ENCODE peak calls at places on chromosomes 5 and 9, in four cellular contexts. One of them, this sample, is unnamed.

GRCh38 chr9:113231701-113232100 is 10.4 kb downstream of the SLC31A1 start:
- DNase-seq in heart left ventricle: no peak
- DNase-seq in stimulated activated CD4-positive, alpha-beta T cell treated with anti-CD3 and anti-CD28 coated beads, Interleukin-1b, Interleukin-23, amount 100 ng/mL, for 24 hours: no peak
- DNase-seq in activated T-cell treated with anti-CD3 and anti-CD28 coated beads for 1 hour: no peak
- DNase-seq in this sample: no peak

GRCh38 chr5:122599000-122599399 is 175.9 kb upstream of the SNX2 start:
- DNase-seq in activated T-cell treated with anti-CD3 and anti-CD28 coated beads for 1 hour: no peak
- DNase-seq in stimulated activated CD4-positive, alpha-beta T cell treated with anti-CD3 and anti-CD28 coated beads, Interleukin-1b, Interleukin-23, amount 100 ng/mL, for 24 hours: no peak
- DNase-seq in heart left ventricle: no peak
- DNase-seq in this sample: no peak

GRCh38 chr9:105479846-105480245 is 32.0 kb downstream of the FSD1L start:
- DNase-seq in activated T-cell treated with anti-CD3 and anti-CD28 coated beads for 1 hour: no peak
- DNase-seq in heart left ventricle: no peak
- DNase-seq in stimulated activated CD4-positive, alpha-beta T cell treated with anti-CD3 and anti-CD28 coated beads, Interleukin-1b, Interleukin-23, amount 100 ng/mL, for 24 hours: no peak
- DNase-seq in this sample: peak

GRCh38 chr9:127769985-127770904 is 8.2 kb downstream of the SH2D3C start:
- DNase-seq in activated T-cell treated with anti-CD3 and anti-CD28 coated beads for 1 hour: no peak
- DNase-seq in stimulated activated CD4-positive, alpha-beta T cell treated with anti-CD3 and anti-CD28 coated beads, Interleukin-1b, Interleukin-23, amount 100 ng/mL, for 24 hours: no peak
- DNase-seq in heart left ventricle: peak
- DNase-seq in this sample: no peak

GRCh38 chr9:21576331-21577189 is 94.4 kb upstream of the IFNE start:
- DNase-seq in stimulated activated CD4-positive, alpha-beta T cell treated with anti-CD3 and anti-CD28 coated beads, Interleukin-1b, Interleukin-23, amount 100 ng/mL, for 24 hours: no peak
- DNase-seq in heart left ventricle: no peak
- DNase-seq in activated T-cell treated with anti-CD3 and anti-CD28 coated beads for 1 hour: no peak
- DNase-seq in this sample: peak

GRCh38 chr5:56494300-56494704 is 261.2 kb upstream of the ANKRD55 start:
- DNase-seq in heart left ventricle: no peak
- DNase-seq in stimulated activated CD4-positive, alpha-beta T cell treated with anti-CD3 and anti-CD28 coated beads, Interleukin-1b, Interleukin-23, amount 100 ng/mL, for 24 hours: no peak
- DNase-seq in activated T-cell treated with anti-CD3 and anti-CD28 coated beads for 1 hour: no peak
- DNase-seq in this sample: no peak

GRCh38 chr9:37037744-37038640 is 3.9 kb upstream of the PAX5 start:
- DNase-seq in stimulated activated CD4-positive, alpha-beta T cell treated with anti-CD3 and anti-CD28 coated beads, Interleukin-1b, Interleukin-23, amount 100 ng/mL, for 24 hours: no peak
- DNase-seq in heart left ventricle: no peak
- DNase-seq in activated T-cell treated with anti-CD3 and anti-CD28 coated beads for 1 hour: no peak
- DNase-seq in this sample: no peak

GRCh38 chr5:76720988-76721569 is 5.2 kb downstream of the F2R start:
- DNase-seq in stimulated activated CD4-positive, alpha-beta T cell treated with anti-CD3 and anti-CD28 coated beads, Interleukin-1b, Interleukin-23, amount 100 ng/mL, for 24 hours: no peak
- DNase-seq in activated T-cell treated with anti-CD3 and anti-CD28 coated beads for 1 hour: no peak
- DNase-seq in heart left ventricle: no peak
- DNase-seq in this sample: no peak

GRCh38 chr9:34507556-34507955 is 15.2 kb downstream of the ENHO start:
- DNase-seq in activated T-cell treated with anti-CD3 and anti-CD28 coated beads for 1 hour: no peak
- DNase-seq in heart left ventricle: no peak
- DNase-seq in stimulated activated CD4-positive, alpha-beta T cell treated with anti-CD3 and anti-CD28 coated beads, Interleukin-1b, Interleukin-23, amount 100 ng/mL, for 24 hours: no peak
- DNase-seq in this sample: no peak

GRCh38 chr5:119355636-119356383 is at the start of gene TNFAIP8:
- DNase-seq in activated T-cell treated with anti-CD3 and anti-CD28 coated beads for 1 hour: peak
- DNase-seq in heart left ventricle: peak
- DNase-seq in stimulated activated CD4-positive, alpha-beta T cell treated with anti-CD3 and anti-CD28 coated beads, Interleukin-1b, Interleukin-23, amount 100 ng/mL, for 24 hours: peak
- DNase-seq in this sample: peak

GRCh38 chr9:104808030-104808614 is 44.2 kb downstream of the NIPSNAP3B start:
- DNase-seq in heart left ventricle: peak
- DNase-seq in stimulated activated CD4-positive, alpha-beta T cell treated with anti-CD3 and anti-CD28 coated beads, Interleukin-1b, Interleukin-23, amount 100 ng/mL, for 24 hours: no peak
- DNase-seq in activated T-cell treated with anti-CD3 and anti-CD28 coated beads for 1 hour: no peak
- DNase-seq in this sample: peak

GRCh38 chr5:75089137-75089536 is 36.8 kb upstream of the GCNT4 start:
- DNase-seq in activated T-cell treated with anti-CD3 and anti-CD28 coated beads for 1 hour: no peak
- DNase-seq in stimulated activated CD4-positive, alpha-beta T cell treated with anti-CD3 and anti-CD28 coated beads, Interleukin-1b, Interleukin-23, amount 100 ng/mL, for 24 hours: no peak
- DNase-seq in heart left ventricle: no peak
- DNase-seq in this sample: no peak

This sample was measured in adipocyte.